ENCODE peak calls at places on chromosomes 1 and 21, in nine cellular contexts. X is fibroblast of lung, A is sigmoid colon, C is Panc1, F is left lung, M is upper lobe of right lung, B is endodermal cell, N is tibial nerve, G is AG04450. L is an unnamed sample.

GRCh38 chr1:111422546-111423391 is 4.8 kb downstream of the OVGP1 start:
- DNase-seq in X (no peak), G (no peak), B (no peak), M (peak; percentile 77), N (no peak), A (no peak), C (no peak), F (peak; percentile 72), L (peak; percentile 62)

GRCh38 chr1:1239624-1240347 is 6.7 kb downstream of the C1QTNF12 start:
- DNase-seq in G (no peak), C (no peak), N (no peak), M (no peak), B (no peak), A (no peak), F (no peak), X (no peak), L (no peak)

GRCh38 chr1:3530086-3530930 is 75.8 kb downstream of the ARHGEF16 start:
- DNase-seq in F (no peak), C (no peak), G (no peak), A (no peak), X (no peak), N (no peak), M (no peak), B (peak; percentile 77), L (no peak)

GRCh38 chr21:15534450-15534886 is 195.3 kb upstream of the USP25 start:
- DNase-seq in M (no peak), F (no peak), A (no peak), X (no peak), G (no peak), B (no peak), C (no peak), N (no peak), L (no peak)

GRCh38 chr1:84712288-84712874 is 22.1 kb upstream of the SSX2IP start:
- DNase-seq in G (peak; percentile 85), F (no peak), A (no peak), C (peak; percentile 22), N (no peak), X (peak; percentile 89), M (no peak), B (no peak), L (no peak)

GRCh38 chr1:218481116-218481775 is 136.1 kb downstream of the TGFB2 start:
- DNase-seq in F (no peak), B (no peak), X (no peak), N (no peak), M (no peak), A (no peak), G (no peak), C (no peak), L (no peak)

GRCh38 chr1:181111559-181111958 is 23.1 kb downstream of the IER5 start:
- DNase-seq in F (no peak), B (no peak), X (peak; percentile 51), A (no peak), N (no peak), C (no peak), M (no peak), G (no peak), L (no peak)

GRCh38 chr1:65097081-65097480 is 50.9 kb upstream of the AK4 start:
- DNase-seq in A (no peak), B (no peak), M (no peak), F (no peak), C (no peak), G (no peak), X (no peak), N (no peak), L (no peak)

GRCh38 chr1:23618586-23619083 is 59.3 kb upstream of the ID3 start:
- DNase-seq in N (no peak), B (no peak), M (no peak), C (no peak), X (no peak), A (no peak), G (no peak), F (no peak), L (no peak)

GRCh38 chr1:23617019-23617418 is 57.7 kb upstream of the ID3 start:
- DNase-seq in G (no peak), F (no peak), M (no peak), C (no peak), B (no peak), X (no peak), N (no peak), A (no peak), L (no peak)

GRCh38 chr1:23622284-23622683 is 63.0 kb upstream of the ID3 start:
- DNase-seq in A (no peak), F (no peak), C (no peak), B (no peak), G (no peak), M (no peak), N (no peak), X (no peak), L (no peak)

GRCh38 chr1:23620605-23621004 is 61.3 kb upstream of the ID3 start:
- DNase-seq in C (no peak), M (no peak), F (no peak), X (no peak), A (no peak), B (no peak), G (no peak), N (no peak), L (no peak)

DNA sequence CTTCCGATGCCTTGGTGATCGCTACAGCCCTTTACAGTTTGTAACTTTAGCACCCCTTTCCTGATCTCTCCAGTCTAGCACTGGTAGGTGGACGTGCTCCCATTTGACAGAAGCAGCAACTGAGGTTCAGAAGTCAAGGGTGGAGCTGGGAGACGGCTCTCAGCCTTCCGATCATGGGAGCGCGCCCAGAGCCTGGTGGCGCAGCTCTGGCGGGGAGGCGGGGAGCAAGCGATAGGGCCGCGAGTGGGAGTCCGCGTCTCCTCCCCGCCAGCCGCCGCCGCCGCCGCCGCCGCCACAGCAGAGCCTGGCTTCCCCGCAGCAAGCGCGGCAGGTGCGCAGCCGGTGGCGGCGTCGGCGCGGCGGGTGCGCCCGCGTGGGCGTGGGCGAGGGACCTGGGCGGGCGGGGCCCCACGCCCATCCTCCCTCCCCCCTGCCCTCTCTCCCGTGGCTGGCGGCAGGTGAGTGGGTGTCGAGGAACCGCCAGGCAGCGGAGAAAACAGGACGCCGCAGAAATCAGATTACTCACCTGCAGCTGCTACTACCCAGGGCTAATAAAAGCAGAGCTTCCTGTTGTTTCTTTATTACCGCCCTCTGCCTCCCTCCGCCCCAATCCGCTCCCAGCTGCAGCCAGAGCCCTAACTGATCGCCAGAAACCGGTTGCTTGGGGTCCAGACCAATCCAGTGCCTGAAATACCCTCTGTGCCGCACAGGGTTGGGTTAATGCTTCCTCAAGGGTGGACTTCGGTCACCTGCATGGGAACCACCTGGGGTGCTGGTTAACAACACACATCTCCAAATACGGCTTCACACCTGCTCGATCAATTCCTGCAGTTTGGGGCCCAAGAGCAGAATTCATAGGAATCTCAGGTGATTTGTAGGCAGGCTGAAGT is 60.2 kb upstream of the ID3 start:
- DNase-seq in N (no peak), A (no peak), G (no peak), C (no peak), M (peak; percentile 72), X (no peak), B (peak; percentile 87), F (no peak), L (peak; percentile 9)
- TF ChIP-seq CTCF in N (no peak), A (no peak), G (no peak), C (no peak), M (no peak), X (no peak), B (no peak), F (no peak), L (no peak)

GRCh38 chr1:2519729-2520128 is 6.7 kb downstream of the PANK4 start:
- DNase-seq in G (no peak), C (no peak), F (no peak), N (no peak), X (no peak), M (no peak), B (no peak), A (no peak), L (no peak)

GRCh38 chr1:2519029-2519685 is 7.2 kb downstream of the PANK4 start:
- DNase-seq in B (no peak), G (no peak), X (no peak), N (no peak), F (no peak), M (no peak), C (no peak), A (no peak), L (no peak)

GRCh38 chr1:2518528-2518927 is 7.9 kb downstream of the PANK4 start:
- DNase-seq in F (no peak), G (no peak), C (no peak), N (no peak), M (no peak), B (no peak), X (no peak), A (no peak), L (no peak)

GRCh38 chr1:2516946-2517345 is 9.4 kb downstream of the PANK4 start:
- DNase-seq in X (no peak), A (no peak), M (no peak), F (no peak), B (no peak), C (no peak), N (no peak), G (no peak), L (no peak)

GRCh38 chr1:2517966-2518365 is 8.4 kb downstream of the PANK4 start:
- DNase-seq in G (no peak), F (no peak), B (no peak), M (no peak), X (no peak), N (no peak), A (no peak), C (no peak), L (no peak)
- H3K4me3 ChIP-seq in G (no peak overlapping the region), F (no peak overlapping the region), B (no peak overlapping the region), M (no peak overlapping the region), X (no peak overlapping the region), N (no peak overlapping the region), A (no peak overlapping the region), C (no peak overlapping the region), L (no peak overlapping the region)

GRCh38 chr1:94721240-94721639 is 98.9 kb upstream of the SLC44A3 start:
- DNase-seq in X (no peak), B (no peak), C (no peak), F (peak; percentile 62), M (no peak), N (no peak), A (no peak), G (no peak), L (no peak)
- TF ChIP-seq CTCF in X (no peak), B (no peak), C (no peak), F (no peak), M (no peak), N (no peak), A (no peak), G (no peak), L (no peak)

GRCh38 chr1:190477687-190478192 is at the start of gene BRINP3:
- DNase-seq in M (no peak), C (no peak), X (no peak), A (no peak), N (no peak), G (no peak), F (no peak), B (no peak), L (no peak)

GRCh38 chr1:190475394-190476250 is 2.0 kb downstream of the BRINP3 start:
- DNase-seq in A (no peak), M (peak; percentile 44), X (peak; percentile 27), F (no peak), N (no peak), C (no peak), B (peak; percentile 82), G (no peak), L (no peak)

GRCh38 chr1:190478193-190479007 is 736 bp upstream of the BRINP3 start:
- DNase-seq in G (no peak), B (peak; percentile 84), N (no peak), M (peak; percentile 60), A (no peak), C (no peak), X (peak; percentile 62), F (no peak), L (no peak)

GRCh38 chr1:190479537-190479936 is 1.9 kb upstream of the BRINP3 start:
- DNase-seq in C (no peak), F (no peak), A (no peak), N (no peak), X (no peak), M (no peak), B (no peak), G (no peak), L (no peak)

GRCh38 chr1:190479028-190479427 is 1.4 kb upstream of the BRINP3 start:
- DNase-seq in G (no peak), F (no peak), C (no peak), M (no peak), X (peak; percentile 45), B (no peak), A (no peak), N (no peak), L (no peak)
- H3K4me3 ChIP-seq in G (peak overlapping the region; percentile 69), F (no peak overlapping the region), C (peak overlapping the region; percentile 49), M (peak overlapping the region; percentile 25), X (peak overlapping the region; percentile 50), B (peak overlapping the region; percentile 83), A (no peak overlapping the region), N (peak overlapping the region; percentile 47), L (peak overlapping the region; percentile 51)

L was measured in kidney epithelial cell.